ENCODE peak calls at places on chromosomes 1 and 21, in seven cellular contexts. M is heart right ventricle, N is NCI-H1694, S is left lung, A is GM12865, D is posterior cingulate gyrus, V is MCF 10A. G is an unnamed sample.

GRCh38 chr1:102897537-102897936 is 210.8 kb downstream of the COL11A1 start:
- DNase-seq in M (no peak), N (no peak), S (no peak), A (no peak), D (no peak), V (peak), G (peak)

GRCh38 chr1:147622731-147623130 is 47.6 kb downstream of the ACP6 start:
- DNase-seq in M (no peak), N (no peak), S (no peak), A (no peak), D (no peak), V (no peak), G (no peak)

GRCh38 chr1:173823776-173824314 is 628 bp upstream of the DARS2 start:
- DNase-seq in M (no peak), N (no peak), S (no peak), A (no peak), D (no peak), V (no peak), G (no peak)

GRCh38 chr1:19312782-19313635 is 883 bp downstream of the SLC66A1 start:
- DNase-seq in M (no peak), N (no peak), S (no peak), A (peak), D (no peak), V (no peak), G (no peak)

GRCh38 chr1:58290685-58291372 is 255.7 kb downstream of the OMA1 start:
- DNase-seq in M (peak), N (no peak), S (no peak), A (peak), D (no peak), V (peak), G (no peak)

GRCh38 chr1:161499099-161500078 is 5.9 kb upstream of the FCGR2A start:
- DNase-seq in M (no peak), N (no peak), S (no peak), A (peak), D (no peak), V (no peak), G (no peak)

GRCh38 chr1:29327223-29327935 is 91.1 kb downstream of the PTPRU start:
- DNase-seq in M (no peak), N (no peak), S (no peak), A (no peak), D (no peak), V (no peak), G (no peak)

GRCh38 chr1:13838236-13838635 is 138.2 kb downstream of the PRDM2 start:
- DNase-seq in M (no peak), N (no peak), S (no peak), A (no peak), D (no peak), V (no peak), G (no peak)

GRCh38 chr1:14782741-14783591 is 184.5 kb downstream of the KAZN start:
- DNase-seq in M (no peak), N (no peak), S (no peak), A (no peak), D (no peak), V (no peak), G (no peak)

GRCh38 chr1:204438628-204439027 is 27.0 kb upstream of the PPP1R15B start:
- DNase-seq in M (no peak), N (no peak), S (no peak), A (no peak), D (no peak), V (peak), G (peak)

GRCh38 chr1:180157576-180158057 is 2.9 kb downstream of the QSOX1 start:
- DNase-seq in M (no peak), N (no peak), S (no peak), A (no peak), D (no peak), V (no peak), G (no peak)

GRCh38 chr1:231315887-231316286 is 21.8 kb downstream of the EXOC8 start:
- DNase-seq in M (peak), N (peak), S (peak), A (peak), D (no peak), V (peak), G (no peak)

GRCh38 chr1:201895120-201895665 is 6.5 kb downstream of the SHISA4 start:
- DNase-seq in M (no peak), N (no peak), S (no peak), A (no peak), D (no peak), V (no peak), G (no peak)

GRCh38 chr1:220748091-220748934 is at the start of gene MTARC2:
- DNase-seq in M (peak), N (no peak), S (peak), A (peak), D (peak), V (peak), G (peak)

GRCh38 chr21:29677326-29677725 is 262.5 kb downstream of the GRIK1 start:
- DNase-seq in M (no peak), N (no peak), S (no peak), A (no peak), D (no peak), V (no peak), G (no peak)

GRCh38 chr1:150386546-150387080 is 22.7 kb downstream of the RPRD2 start:
- DNase-seq in M (no peak), N (no peak), S (no peak), A (no peak), D (no peak), V (no peak), G (no peak)

GRCh38 chr1:186374313-186375151 is 521 bp downstream of the TPR start:
- DNase-seq in M (no peak), N (no peak), S (no peak), A (peak), D (no peak), V (peak), G (no peak)

GRCh38 chr1:231691618-231692259 is 65.1 kb downstream of the DISC1 start:
- DNase-seq in M (peak), N (no peak), S (peak), A (peak), D (peak), V (no peak), G (no peak)

GRCh38 chr1:167710836-167711235 is 10.9 kb upstream of the MPZL1 start:
- DNase-seq in M (no peak), N (no peak), S (no peak), A (peak), D (no peak), V (no peak), G (no peak)

GRCh38 chr1:101004061-101004460 is 21.5 kb downstream of the DPH5 start:
- DNase-seq in M (no peak), N (no peak), S (no peak), A (peak), D (no peak), V (peak), G (no peak)

GRCh38 chr1:226813671-226814591 is 56.5 kb upstream of the PSEN2 start:
- DNase-seq in M (no peak), N (no peak), S (no peak), A (no peak), D (no peak), V (no peak), G (no peak)

GRCh38 chr1:31765041-31765467 is 914 bp upstream of the ADGRB2 start:
- DNase-seq in M (no peak), N (peak), S (peak), A (peak), D (peak), V (peak), G (no peak)

GRCh38 chr21:16196521-16197208 is 466.9 kb downstream of the USP25 start:
- DNase-seq in M (no peak), N (no peak), S (no peak), A (no peak), D (no peak), V (peak), G (no peak)

GRCh38 chr1:234722267-234722704 is 112.3 kb upstream of the IRF2BP2 start:
- DNase-seq in M (no peak), N (no peak), S (no peak), A (no peak), D (no peak), V (no peak), G (no peak)

GRCh38 chr1:64574301-64574700 is 104.4 kb downstream of the CACHD1 start:
- DNase-seq in M (no peak), N (no peak), S (no peak), A (no peak), D (no peak), V (no peak), G (no peak)

GRCh38 chr1:36966242-36966641 is 68.1 kb downstream of the GRIK3 start:
- DNase-seq in M (peak), N (no peak), S (no peak), A (peak), D (no peak), V (peak), G (no peak)

GRCh38 chr1:40966411-40966810 is 13.1 kb upstream of the CTPS1 start:
- DNase-seq in M (no peak), N (no peak), S (no peak), A (no peak), D (no peak), V (no peak), G (no peak)

GRCh38 chr1:33460947-33461629 is 11.4 kb upstream of the ZSCAN20 start:
- DNase-seq in M (peak), N (no peak), S (no peak), A (peak), D (no peak), V (no peak), G (no peak)

GRCh38 chr1:43274125-43274803 is 4.5 kb downstream of the TMEM125 start:
- DNase-seq in M (peak), N (no peak), S (no peak), A (peak), D (peak), V (peak), G (peak)

GRCh38 chr1:59029366-59029765 is 245.5 kb upstream of the JUN start:
- DNase-seq in M (no peak), N (no peak), S (no peak), A (no peak), D (no peak), V (no peak), G (no peak)

GRCh38 chr1:100027212-100027611 is 57.4 kb downstream of the SLC35A3 start:
- DNase-seq in M (no peak), N (no peak), S (no peak), A (no peak), D (no peak), V (no peak), G (no peak)

GRCh38 chr1:227072991-227073390 is 132.9 kb downstream of the COQ8A start:
- DNase-seq in M (no peak), N (no peak), S (no peak), A (peak), D (no peak), V (peak), G (no peak)

GRCh38 chr1:91741301-91741700 is 144.7 kb downstream of the TGFBR3 start:
- DNase-seq in M (no peak), N (no peak), S (no peak), A (no peak), D (no peak), V (no peak), G (no peak)

GRCh38 chr1:156886583-156887302 is 6.8 kb upstream of the PEAR1 start:
- DNase-seq in M (no peak), N (no peak), S (no peak), A (no peak), D (no peak), V (no peak), G (no peak)

GRCh38 chr1:74193908-74194307 is 4.1 kb downstream of the LRRIQ3 start:
- DNase-seq in M (peak), N (no peak), S (no peak), A (no peak), D (no peak), V (peak), G (peak)

GRCh38 chr1:15068152-15068551 is 85.4 kb upstream of the TMEM51 start:
- DNase-seq in M (no peak), N (no peak), S (no peak), A (no peak), D (no peak), V (no peak), G (no peak)

GRCh38 chr21:37159949-37160348 is 86.9 kb downstream of the TTC3 start:
- DNase-seq in M (no peak), N (no peak), S (no peak), A (no peak), D (no peak), V (no peak), G (no peak)

GRCh38 chr1:7576946-7577657 is 194.0 kb upstream of the VAMP3 start:
- DNase-seq in M (no peak), N (no peak), S (peak), A (no peak), D (peak), V (no peak), G (no peak)

GRCh38 chr1:232868793-232869491 is 63.7 kb downstream of the MAP10 start:
- DNase-seq in M (no peak), N (peak), S (no peak), A (no peak), D (no peak), V (peak), G (peak)

GRCh38 chr1:27832762-27833161 is 2.2 kb downstream of the PPP1R8 start:
- DNase-seq in M (no peak), N (no peak), S (no peak), A (no peak), D (no peak), V (peak), G (peak)